ENCODE peak calls at places on chromosomes 3 and 15, in ten cellular contexts. Q is suprapubic skin, J is transverse colon, D is uterus, T is Peyer's patch, E is testis, I is IMR-90, V is body of pancreas, C is spleen, W is HepG2. G is an unnamed sample.

GRCh38 chr15:99614749-99615288 is 49.0 kb downstream of the MEF2A start:
- DNase-seq in Q (no peak), J (no peak), D (no peak), T (no peak), E (no peak), I (no peak), V (no peak), C (no peak), W (no peak), G (no peak)

GRCh38 chr3:169633105-169633504 is 30.4 kb downstream of the MECOM start:
- DNase-seq in Q (no peak), J (no peak), D (no peak), T (no peak), E (no peak), I (no peak), V (no peak), C (no peak), W (no peak), G (no peak)

GRCh38 chr15:35874260-35874905 is 328.4 kb upstream of the DPH6 start:
- DNase-seq in Q (no peak), J (no peak), D (no peak), T (no peak), E (no peak), I (peak), V (no peak), C (no peak), W (no peak), G (peak)

GRCh38 chr15:100096700-100097099 is 245.1 kb downstream of the ADAMTS17 start:
- DNase-seq in Q (no peak), J (no peak), D (no peak), T (no peak), E (no peak), I (no peak), V (no peak), C (peak), W (no peak), G (no peak)

GRCh38 chr3:62363275-62363674 is 10.1 kb downstream of the FEZF2 start:
- DNase-seq in Q (no peak), J (no peak), D (no peak), T (no peak), E (no peak), I (no peak), V (no peak), C (no peak), W (no peak), G (no peak)

GRCh38 chr3:127172670-127173515 is 20.0 kb upstream of the PRR23E start:
- DNase-seq in Q (no peak), J (no peak), D (no peak), T (no peak), E (peak), I (peak), V (no peak), C (peak), W (no peak), G (peak)

GRCh38 chr15:43277231-43277823 is 10.6 kb upstream of the TGM5 start:
- DNase-seq in Q (no peak), J (no peak), D (no peak), T (peak), E (no peak), I (no peak), V (no peak), C (no peak), W (no peak), G (no peak)

GRCh38 chr3:134389865-134390264 is 15.6 kb upstream of the AMOTL2 start:
- DNase-seq in Q (no peak), J (no peak), D (no peak), T (no peak), E (no peak), I (no peak), V (no peak), C (no peak), W (no peak), G (no peak)

GRCh38 chr3:149547954-149548728 is 73.6 kb downstream of the TM4SF4 start:
- DNase-seq in Q (no peak), J (peak), D (peak), T (no peak), E (peak), I (peak), V (peak), C (no peak), W (peak), G (peak)

GRCh38 chr3:193805448-193805847 is 212.4 kb downstream of the OPA1 start:
- DNase-seq in Q (peak), J (peak), D (peak), T (peak), E (no peak), I (peak), V (peak), C (no peak), W (peak), G (peak)

GRCh38 chr15:38691365-38691764 is 126.8 kb upstream of the RASGRP1 start:
- DNase-seq in Q (no peak), J (no peak), D (no peak), T (no peak), E (no peak), I (no peak), V (no peak), C (no peak), W (no peak), G (no peak)

GRCh38 chr3:294581-294980 is 98.0 kb downstream of the CHL1 start:
- DNase-seq in Q (no peak), J (no peak), D (no peak), T (no peak), E (no peak), I (no peak), V (no peak), C (no peak), W (no peak), G (no peak)

GRCh38 chr15:91224750-91225380 is 124.8 kb downstream of the SV2B start:
- DNase-seq in Q (no peak), J (no peak), D (no peak), T (no peak), E (peak), I (peak), V (no peak), C (no peak), W (peak), G (no peak)

GRCh38 chr3:129304553-129305222 is 26.0 kb downstream of the HMCES start:
- DNase-seq in Q (no peak), J (no peak), D (no peak), T (no peak), E (no peak), I (no peak), V (no peak), C (no peak), W (no peak), G (peak)

GRCh38 chr3:45084820-45085816 is 59.0 kb downstream of the CLEC3B start:
- DNase-seq in Q (no peak), J (no peak), D (no peak), T (no peak), E (no peak), I (peak), V (no peak), C (no peak), W (peak), G (no peak)

GRCh38 chr3:126531051-126531330 is 7.0 kb downstream of the CHST13 start:
- DNase-seq in Q (no peak), J (no peak), D (no peak), T (no peak), E (no peak), I (no peak), V (no peak), C (no peak), W (no peak), G (no peak)

GRCh38 chr3:151875759-151876158 is 2.3 kb downstream of the SUCNR1 start:
- DNase-seq in Q (no peak), J (no peak), D (no peak), T (no peak), E (no peak), I (peak), V (no peak), C (no peak), W (no peak), G (no peak)

GRCh38 chr15:95558131-95558530 is 772.4 kb upstream of the NR2F2 start:
- DNase-seq in Q (no peak), J (no peak), D (no peak), T (no peak), E (no peak), I (peak), V (no peak), C (no peak), W (no peak), G (no peak)

GRCh38 chr15:85104584-85104983 is 122.9 kb downstream of the PDE8A start:
- DNase-seq in Q (no peak), J (no peak), D (no peak), T (no peak), E (no peak), I (no peak), V (no peak), C (no peak), W (no peak), G (no peak)

GRCh38 chr3:34832865-34833508 is 806.3 kb upstream of the ARPP21 start:
- DNase-seq in Q (no peak), J (no peak), D (no peak), T (no peak), E (no peak), I (no peak), V (no peak), C (no peak), W (no peak), G (no peak)

GRCh38 chr3:107263269-107264021 is 113.8 kb upstream of the CCDC54 start:
- DNase-seq in Q (no peak), J (no peak), D (no peak), T (no peak), E (no peak), I (no peak), V (no peak), C (no peak), W (no peak), G (no peak)

GRCh38 chr15:23039151-23039916 is at the start of gene TUBGCP5:
- DNase-seq in Q (peak), J (peak), D (peak), T (peak), E (peak), I (peak), V (peak), C (peak), W (peak), G (peak)

GRCh38 chr3:167785790-167786189 is 50.3 kb downstream of the SERPINI1 start:
- DNase-seq in Q (no peak), J (no peak), D (no peak), T (no peak), E (no peak), I (no peak), V (no peak), C (no peak), W (no peak), G (no peak)

GRCh38 chr3:129106320-129106719 is 15.3 kb downstream of the RAB43 start:
- DNase-seq in Q (no peak), J (no peak), D (no peak), T (no peak), E (peak), I (no peak), V (no peak), C (no peak), W (no peak), G (peak)

GRCh38 chr3:184255291-184256039 is 5.9 kb downstream of the CAMK2N2 start:
- DNase-seq in Q (no peak), J (no peak), D (no peak), T (no peak), E (no peak), I (no peak), V (no peak), C (no peak), W (no peak), G (no peak)

GRCh38 chr15:82186748-82187415 is 75.7 kb downstream of the EFL1 start:
- DNase-seq in Q (no peak), J (no peak), D (no peak), T (no peak), E (no peak), I (no peak), V (no peak), C (no peak), W (no peak), G (no peak)

GRCh38 chr15:72838311-72838731 is 54.8 kb upstream of the ADPGK start:
- DNase-seq in Q (peak), J (no peak), D (no peak), T (no peak), E (peak), I (peak), V (no peak), C (no peak), W (no peak), G (no peak)

GRCh38 chr3:138125548-138126221 is 6.5 kb downstream of the A4GNT start:
- DNase-seq in Q (no peak), J (no peak), D (no peak), T (no peak), E (no peak), I (peak), V (no peak), C (no peak), W (no peak), G (no peak)

GRCh38 chr3:69490971-69491370 is 105.1 kb upstream of the FRMD4B start:
- DNase-seq in Q (no peak), J (no peak), D (no peak), T (no peak), E (no peak), I (no peak), V (no peak), C (no peak), W (no peak), G (no peak)

GRCh38 chr3:178778579-178778978 is 242.3 kb downstream of the KCNMB2 start:
- DNase-seq in Q (no peak), J (no peak), D (no peak), T (no peak), E (no peak), I (no peak), V (no peak), C (no peak), W (no peak), G (no peak)

GRCh38 chr3:9884555-9885165 is 4.6 kb upstream of the CIDEC start:
- DNase-seq in Q (no peak), J (no peak), D (peak), T (peak), E (no peak), I (peak), V (no peak), C (peak), W (peak), G (peak)

DNA sequence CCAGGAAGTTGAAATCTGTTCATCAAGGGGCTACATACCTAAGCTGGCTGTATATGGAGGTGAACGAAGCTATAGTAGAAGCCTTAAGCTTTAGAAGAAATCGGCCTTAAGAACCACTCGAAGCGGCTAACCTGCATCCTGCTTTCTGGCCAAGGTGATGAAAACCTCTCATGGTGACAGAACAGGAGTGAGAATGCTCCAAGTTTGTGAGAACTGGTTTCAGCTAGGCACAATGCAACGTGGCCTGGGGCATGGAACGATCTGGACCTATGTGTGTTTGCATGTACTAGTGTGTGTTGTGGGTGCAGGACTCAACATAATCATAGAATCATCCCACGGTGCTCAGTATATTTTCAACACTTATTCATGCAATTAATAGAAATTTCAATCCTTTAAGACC is 31.4 kb upstream of the SPTBN5 start:
- DNase-seq in Q (no peak), J (no peak), D (no peak), T (no peak), E (no peak), I (no peak), V (no peak), C (no peak), W (no peak), G (no peak)
- TF ChIP-seq POLR2A in Q (no peak), J (no peak), D (no peak), T (no peak), E (no peak), I (no peak), V (no peak), C (no peak), W (no peak), G (no peak)

GRCh38 chr3:15380980-15381890 is 46.1 kb downstream of the METTL6 start:
- DNase-seq in Q (peak), J (peak), D (no peak), T (no peak), E (no peak), I (no peak), V (no peak), C (no peak), W (no peak), G (peak)

GRCh38 chr3:15372918-15373317 is 40.5 kb upstream of the SH3BP5 start:
- DNase-seq in Q (no peak), J (no peak), D (no peak), T (no peak), E (no peak), I (no peak), V (no peak), C (no peak), W (no peak), G (no peak)

GRCh38 chr3:15382405-15382923 is 44.9 kb downstream of the METTL6 start:
- DNase-seq in Q (peak), J (no peak), D (no peak), T (no peak), E (peak), I (no peak), V (no peak), C (no peak), W (no peak), G (no peak)

GRCh38 chr3:15375461-15376000 is 43.1 kb upstream of the SH3BP5 start:
- DNase-seq in Q (no peak), J (no peak), D (no peak), T (peak), E (no peak), I (no peak), V (no peak), C (no peak), W (no peak), G (no peak)

GRCh38 chr3:15377961-15378791 is 45.8 kb upstream of the SH3BP5 start:
- DNase-seq in Q (peak), J (peak), D (peak), T (peak), E (peak), I (peak), V (peak), C (peak), W (peak), G (peak)
- H3K4me3 ChIP-seq in Q (no peak), J (no peak), D (no peak), T (no peak), E (peak), I (no peak), V (no peak), C (peak), W (peak), G (no peak)

DNA sequence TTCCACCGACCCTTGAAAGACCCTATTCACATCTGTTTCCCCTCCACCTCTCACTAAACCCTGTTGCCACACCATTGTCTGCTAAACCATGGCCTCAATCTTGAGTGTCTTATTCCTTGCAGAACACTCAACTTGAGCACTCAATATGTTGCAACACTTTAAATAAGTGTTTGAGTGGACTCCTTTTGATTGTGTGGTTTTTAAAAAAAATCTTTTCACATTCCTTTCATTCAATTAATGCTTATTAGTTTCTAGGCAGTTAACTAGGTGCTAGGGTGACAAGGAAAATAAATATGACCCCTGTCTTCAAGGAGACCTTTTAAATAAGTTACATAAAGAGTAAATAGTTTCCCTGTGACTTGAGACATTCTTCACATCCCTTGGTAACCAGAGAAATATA is 13.3 kb upstream of the HHLA2 start:
- DNase-seq in Q (no peak), J (no peak), D (no peak), T (no peak), E (no peak), I (no peak), V (no peak), C (no peak), W (no peak), G (no peak)
- H3K27ac ChIP-seq in Q (no peak), J (peak), D (no peak), T (no peak), E (no peak), I (no peak), V (no peak), C (no peak), W (no peak), G (no peak)

GRCh38 chr3:47381317-47382157 is 716 bp downstream of the PTPN23 start:
- DNase-seq in Q (peak), J (peak), D (peak), T (peak), E (peak), I (peak), V (peak), C (peak), W (peak), G (peak)
- TF ChIP-seq POLR2A in Q (no peak), J (no peak), D (no peak), T (no peak), E (no peak), I (peak), V (no peak), C (no peak), W (peak), G (no peak)

DNA sequence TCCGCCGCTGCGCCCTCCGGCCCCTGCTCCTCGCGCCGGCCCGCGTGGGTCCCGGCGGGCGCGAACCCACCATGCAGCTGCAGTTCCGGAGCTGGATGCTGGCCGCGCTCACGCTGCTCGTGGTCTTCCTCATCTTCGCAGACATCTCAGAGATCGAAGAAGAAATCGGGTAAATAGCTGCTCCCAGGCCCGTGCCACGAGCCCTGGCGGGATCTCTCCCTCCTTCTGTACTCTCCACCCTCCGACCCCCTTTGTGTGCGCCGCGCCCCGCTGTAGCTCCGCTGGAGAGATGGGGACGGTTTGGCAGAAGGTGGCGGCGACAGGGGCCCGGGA is 279 bp downstream of the ST8SIA2 start:
- DNase-seq in Q (no peak), J (no peak), D (no peak), T (no peak), E (no peak), I (no peak), V (no peak), C (no peak), W (no peak), G (no peak)
- H3K4me3 ChIP-seq in Q (peak), J (peak), D (no peak), T (peak), E (peak), I (no peak), V (no peak), C (no peak), W (no peak), G (no peak)

G was measured in adrenal gland.